ENCODE peak calls at places on chromosomes 11 and 22, in nine cellular contexts. K is fibroblast of the conjunctiva; U is HT1080; D is stimulated activated CD8-positive, alpha-beta memory T cell treated with anti-CD3 and anti-CD28 coated beads, Interleukin-15, amount 100 ng/mL, for 4 hours; Q is astrocyte of the spinal cord; Y is AG10803; M is A549; P is amniotic stem cell; H is NCI-H2081. N is an unnamed sample.

GRCh38 chr22:17804331-17805080 is 30.2 kb upstream of the BID start:
- DNase-seq in K (no peak), U (no peak), D (no peak), Q (no peak), Y (no peak), M (no peak), P (no peak), H (no peak), N (no peak)

GRCh38 chr22:35335936-35336781 is 36.5 kb downstream of the TOM1 start:
- DNase-seq in K (no peak), U (no peak), D (no peak), Q (no peak), Y (no peak), M (no peak), P (no peak), H (no peak), N (no peak)

GRCh38 chr11:16099501-16099900 is 256.8 kb downstream of the SOX6 start:
- DNase-seq in K (no peak), U (no peak), D (no peak), Q (no peak), Y (no peak), M (no peak), P (peak), H (no peak), N (no peak)

GRCh38 chr11:66142370-66143263 is 72.5 kb downstream of the PACS1 start:
- DNase-seq in K (no peak), U (no peak), D (no peak), Q (no peak), Y (peak), M (peak), P (no peak), H (no peak), N (no peak)

GRCh38 chr22:48635825-48636224 is 1191.8 kb downstream of the BRD1 start:
- DNase-seq in K (no peak), U (no peak), D (no peak), Q (no peak), Y (no peak), M (no peak), P (no peak), H (peak), N (no peak)

GRCh38 chr11:10303558-10304363 is 1.1 kb upstream of the ADM start:
- DNase-seq in K (no peak), U (no peak), D (no peak), Q (peak), Y (peak), M (peak), P (no peak), H (peak), N (peak)

GRCh38 chr11:102528618-102529017 is 1.9 kb downstream of the MMP7 start:
- DNase-seq in K (no peak), U (no peak), D (no peak), Q (no peak), Y (no peak), M (no peak), P (no peak), H (no peak), N (no peak)

GRCh38 chr11:124760205-124760652 is 1.9 kb downstream of the ESAM start:
- DNase-seq in K (no peak), U (no peak), D (no peak), Q (no peak), Y (no peak), M (no peak), P (no peak), H (no peak), N (peak)

GRCh38 chr11:128399186-128399585 is 188.2 kb downstream of the ETS1 start:
- DNase-seq in K (no peak), U (peak), D (no peak), Q (peak), Y (peak), M (no peak), P (no peak), H (no peak), N (no peak)

GRCh38 chr11:2293396-2294339 is 8.1 kb downstream of the C11orf21 start:
- DNase-seq in K (no peak), U (no peak), D (no peak), Q (no peak), Y (no peak), M (no peak), P (no peak), H (no peak), N (peak)

GRCh38 chr22:47787501-47788227 is 1025.2 kb downstream of the TBC1D22A start:
- DNase-seq in K (no peak), U (no peak), D (no peak), Q (no peak), Y (no peak), M (no peak), P (no peak), H (no peak), N (no peak)

GRCh38 chr11:77402218-77402556 is 71.7 kb downstream of the PAK1 start:
- DNase-seq in K (no peak), U (no peak), D (no peak), Q (no peak), Y (no peak), M (no peak), P (no peak), H (no peak), N (peak)

GRCh38 chr22:40415531-40416266 is 45.3 kb downstream of the SGSM3 start:
- DNase-seq in K (no peak), U (no peak), D (no peak), Q (no peak), Y (no peak), M (no peak), P (no peak), H (no peak), N (peak)

GRCh38 chr11:73591743-73592142 is 6.2 kb downstream of the FAM168A start:
- DNase-seq in K (no peak), U (no peak), D (no peak), Q (no peak), Y (no peak), M (no peak), P (no peak), H (no peak), N (no peak)

GRCh38 chr11:31887180-31887579 is 76.1 kb upstream of the PAX6 start:
- DNase-seq in K (no peak), U (no peak), D (no peak), Q (no peak), Y (no peak), M (no peak), P (no peak), H (no peak), N (peak)

GRCh38 chr11:17188675-17189074 is 19.1 kb downstream of the PIK3C2A start:
- DNase-seq in K (no peak), U (no peak), D (no peak), Q (no peak), Y (no peak), M (no peak), P (no peak), H (no peak), N (peak)

GRCh38 chr11:78742430-78742829 is 167.8 kb upstream of the NARS2 start:
- DNase-seq in K (no peak), U (peak), D (no peak), Q (peak), Y (peak), M (no peak), P (no peak), H (peak), N (no peak)

GRCh38 chr11:16346975-16347374 is 9.4 kb downstream of the SOX6 start:
- DNase-seq in K (no peak), U (peak), D (no peak), Q (peak), Y (no peak), M (no peak), P (peak), H (no peak), N (no peak)

GRCh38 chr22:38087855-38088254 is 3.9 kb upstream of the SLC16A8 start:
- DNase-seq in K (no peak), U (no peak), D (no peak), Q (no peak), Y (no peak), M (no peak), P (no peak), H (no peak), N (no peak)

GRCh38 chr11:57205046-57205671 is 23.4 kb downstream of the LRRC55 start:
- DNase-seq in K (peak), U (peak), D (no peak), Q (peak), Y (peak), M (no peak), P (peak), H (no peak), N (peak)

GRCh38 chr11:129333873-129334272 is 41.8 kb upstream of the BARX2 start:
- DNase-seq in K (no peak), U (no peak), D (no peak), Q (no peak), Y (no peak), M (peak), P (no peak), H (no peak), N (no peak)

GRCh38 chr11:87300640-87301381 is 263.1 kb downstream of the TMEM135 start:
- DNase-seq in K (no peak), U (no peak), D (no peak), Q (no peak), Y (no peak), M (no peak), P (no peak), H (no peak), N (no peak)

GRCh38 chr11:125079878-125080530 is 16.9 kb downstream of the SLC37A2 start:
- DNase-seq in K (no peak), U (no peak), D (no peak), Q (no peak), Y (no peak), M (no peak), P (no peak), H (no peak), N (no peak)

GRCh38 chr11:3902441-3902840 is 47.0 kb downstream of the STIM1 start:
- DNase-seq in K (no peak), U (no peak), D (no peak), Q (no peak), Y (no peak), M (no peak), P (no peak), H (no peak), N (no peak)

N was measured in H7.